ENCODE peak calls at places on chromosomes 2 and 18, in five cellular contexts. C is ovary, J is A549, A is Peyer's patch, P is body of pancreas. Y is an unnamed sample.

GRCh38 chr2:231674587-231675334 is 33.6 kb upstream of the PTMA start:
- DNase-seq in P (peak), A (peak), J (peak), C (peak), Y (peak)

GRCh38 chr2:233079473-233079877 is 19.3 kb downstream of the INPP5D start:
- DNase-seq in J (no peak), P (no peak), C (no peak), A (peak), Y (peak)

GRCh38 chr18:65659912-65660311 is 90.9 kb upstream of the CDH7 start:
- DNase-seq in J (peak), A (no peak), C (no peak), P (no peak), Y (no peak)

GRCh38 chr2:201403904-201404303 is 46.8 kb upstream of the FLACC1 start:
- DNase-seq in P (no peak), C (no peak), A (no peak), J (no peak), Y (no peak)

GRCh38 chr2:221312634-221313033 is 259.5 kb downstream of the EPHA4 start:
- DNase-seq in J (no peak), P (no peak), A (no peak), C (no peak), Y (no peak)

GRCh38 chr18:4789506-4789905 is 334.4 kb upstream of the DLGAP1 start:
- DNase-seq in J (no peak), A (no peak), C (no peak), P (no peak), Y (no peak)

GRCh38 chr18:28690836-28691835 is 514.2 kb upstream of the CDH2 start:
- DNase-seq in A (no peak), C (no peak), J (no peak), P (no peak), Y (no peak)

GRCh38 chr2:222087998-222088397 is 210.8 kb downstream of the PAX3 start:
- DNase-seq in J (no peak), A (no peak), P (no peak), C (no peak), Y (no peak)

GRCh38 chr2:138708682-138709241 is 71.4 kb downstream of the NXPH2 start:
- DNase-seq in J (no peak), C (peak), A (no peak), P (no peak), Y (no peak)

GRCh38 chr18:58691256-58691655 is 20.0 kb downstream of the MALT1 start:
- DNase-seq in C (no peak), J (no peak), P (no peak), A (no peak), Y (no peak)

GRCh38 chr2:216477283-216478035 is 21.2 kb upstream of the RPL37A start:
- DNase-seq in A (no peak), J (no peak), C (no peak), P (no peak), Y (no peak)

GRCh38 chr2:43210467-43211303 is 15.7 kb downstream of the ZFP36L2 start:
- DNase-seq in A (peak), P (no peak), C (peak), J (no peak), Y (peak)

GRCh38 chr18:77108001-77108692 is 24.4 kb downstream of the MBP start:
- DNase-seq in J (no peak), C (peak), P (no peak), A (peak), Y (peak)

GRCh38 chr2:96114903-96115581 is 1.3 kb downstream of the ADRA2B start:
- DNase-seq in J (no peak), P (no peak), A (no peak), C (no peak), Y (no peak)

GRCh38 chr2:120317180-120317533 is 28.8 kb upstream of the INHBB start:
- DNase-seq in A (no peak), J (no peak), P (no peak), C (no peak), Y (no peak)

GRCh38 chr2:38037757-38038615 is 38.0 kb downstream of the CYP1B1 start:
- DNase-seq in P (no peak), C (peak), J (no peak), A (no peak), Y (no peak)

GRCh38 chr18:7512326-7512725 is 54.8 kb upstream of the PTPRM start:
- DNase-seq in P (peak), J (no peak), A (no peak), C (no peak), Y (no peak)

GRCh38 chr2:59879700-59880131 is 673.7 kb downstream of the BCL11A start:
- DNase-seq in P (no peak), C (no peak), A (no peak), J (no peak), Y (no peak)

GRCh38 chr2:82501217-82501616 is 1957.9 kb downstream of the SUCLG1 start:
- DNase-seq in A (no peak), C (no peak), P (no peak), J (no peak), Y (no peak)

GRCh38 chr18:21167641-21168372 is 56.2 kb upstream of the ROCK1 start:
- DNase-seq in P (peak), C (no peak), J (peak), A (no peak), Y (peak)

GRCh38 chr2:218024336-218024735 is 21.5 kb upstream of the TNS1 start:
- DNase-seq in C (peak), A (no peak), J (no peak), P (peak), Y (peak)

GRCh38 chr2:150718280-150718679 is 230.8 kb upstream of the RND3 start:
- DNase-seq in A (no peak), J (no peak), C (no peak), P (no peak), Y (no peak)

GRCh38 chr2:109638807-109639206 is 24.6 kb downstream of the SOWAHC start:
- DNase-seq in C (no peak), P (peak), J (no peak), A (no peak), Y (no peak)

GRCh38 chr2:109637749-109638570 is 23.8 kb downstream of the SOWAHC start:
- DNase-seq in J (no peak), P (no peak), A (no peak), C (no peak), Y (no peak)

GRCh38 chr2:109633284-109633961 is 19.3 kb downstream of the SOWAHC start:
- DNase-seq in C (no peak), J (no peak), P (no peak), A (no peak), Y (no peak)

GRCh38 chr2:109636290-109636675 is 22.1 kb downstream of the SOWAHC start:
- DNase-seq in J (no peak), C (no peak), A (no peak), P (no peak), Y (no peak)

DNA sequence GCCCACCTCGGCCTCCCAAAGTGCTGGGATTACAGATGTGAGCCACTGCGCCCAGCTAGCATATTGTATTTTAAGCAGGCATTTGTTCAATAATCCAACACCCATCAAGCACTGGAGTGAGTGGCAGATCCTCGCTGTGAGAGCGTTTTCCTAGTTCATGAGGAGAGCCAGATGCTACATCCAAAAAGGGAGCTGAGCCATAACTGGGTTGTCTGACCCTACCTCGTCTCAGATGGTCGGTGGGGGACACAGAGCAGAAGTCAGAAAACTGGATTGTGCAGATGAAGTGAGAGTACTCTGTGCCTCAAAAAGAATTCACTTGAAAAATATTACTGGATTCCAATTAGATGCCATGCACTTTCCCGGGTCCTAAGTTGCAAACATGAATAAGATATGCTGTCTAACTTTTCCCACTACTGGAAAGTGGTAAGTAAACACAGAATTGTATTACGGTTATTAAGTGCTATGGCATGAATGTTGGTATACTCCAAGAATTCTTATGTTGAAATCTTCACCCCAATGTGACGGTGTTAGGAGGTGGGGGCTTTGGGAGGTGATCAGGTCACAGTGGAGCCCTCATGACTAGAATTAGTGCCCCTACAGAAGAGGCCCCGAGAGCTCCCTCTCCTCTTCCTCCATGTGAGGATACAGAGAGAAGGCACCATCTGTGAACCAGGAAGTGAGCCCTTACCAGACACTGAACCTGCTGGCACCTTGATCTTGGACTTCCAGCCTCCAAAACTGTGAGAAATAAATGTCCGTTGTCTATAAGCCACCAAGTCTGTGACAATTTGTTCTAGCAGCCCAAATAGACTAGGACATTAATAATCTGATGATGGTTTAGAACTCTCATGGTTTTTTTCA is 21.5 kb downstream of the SOWAHC start:
- DNase-seq in A (no peak), J (no peak), C (no peak), P (no peak), Y (no peak)
- H3K27ac ChIP-seq in A (no peak), J (no peak), C (no peak), P (no peak), Y (no peak)

DNA sequence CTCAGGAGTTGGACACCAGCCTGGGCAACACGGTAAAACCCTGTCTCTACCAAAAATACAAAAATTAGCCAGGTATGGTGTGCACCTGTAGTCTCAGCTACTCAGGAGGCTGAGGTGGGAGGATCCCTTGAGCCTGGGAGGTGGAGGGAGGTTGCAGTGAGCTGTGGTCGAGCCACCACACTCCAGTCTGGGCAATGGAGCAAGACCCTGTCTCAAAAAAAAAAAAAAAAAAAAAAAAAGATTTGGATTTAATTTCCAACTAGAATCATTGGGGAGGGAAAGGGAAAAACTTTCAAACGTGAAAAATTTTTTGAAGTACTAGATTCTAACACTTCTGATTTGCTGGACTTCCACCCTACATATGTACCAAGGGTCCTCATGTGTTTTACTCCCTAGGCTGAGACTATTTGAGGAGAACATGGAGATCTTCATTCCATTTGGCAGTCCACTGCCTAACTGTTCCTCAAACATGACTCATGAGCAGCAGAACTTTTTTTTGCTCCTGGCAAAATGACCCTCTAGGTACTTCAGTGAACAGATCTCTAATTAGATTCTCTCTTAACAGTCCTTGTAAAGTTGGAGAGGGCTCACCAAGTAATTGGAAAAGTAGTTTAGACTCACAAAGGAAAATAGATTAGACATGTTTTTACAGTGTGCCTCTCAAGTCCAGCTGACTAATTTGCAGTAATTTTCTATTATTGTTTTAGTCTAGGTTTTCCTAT is 267.6 kb downstream of the METTL4 start:
- DNase-seq in A (no peak), C (no peak), P (no peak), J (peak), Y (no peak)
- TF ChIP-seq POLR2A in A (no peak), C (no peak), P (no peak), J (no peak), Y (no peak)

GRCh38 chr18:48946329-48946835 is 4.4 kb downstream of the SMAD7 start:
- DNase-seq in A (no peak), C (no peak), P (peak), J (no peak), Y (peak)
- H3K27ac ChIP-seq in A (peak), C (peak), P (peak), J (peak), Y (peak)

GRCh38 chr2:29329899-29330298 is 214.7 kb downstream of the CLIP4 start:
- DNase-seq in C (no peak), A (no peak), J (no peak), P (no peak), Y (no peak)
- TF ChIP-seq POLR2A in C (no peak), A (no peak), J (no peak), P (no peak), Y (no peak)

DNA sequence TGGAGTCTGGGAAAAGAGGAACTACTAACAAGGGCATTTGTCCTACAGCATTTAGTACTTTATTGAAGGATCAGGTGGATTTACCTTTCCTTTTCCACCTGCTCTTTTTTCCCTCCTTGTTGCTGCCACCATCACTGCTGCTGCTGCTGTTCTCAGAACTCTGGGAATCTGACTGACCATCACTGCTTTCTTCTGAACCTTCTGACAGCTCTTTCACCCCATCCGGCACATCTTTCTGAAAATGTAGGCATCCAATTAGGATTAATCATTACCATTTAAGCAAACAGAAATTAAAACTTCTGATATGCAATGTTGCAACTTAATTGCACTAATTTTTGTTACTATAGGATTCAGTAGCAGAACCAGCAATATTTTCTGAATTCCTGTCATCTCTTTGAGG is 79.0 kb downstream of the ASXL2 start:
- DNase-seq in C (no peak), A (no peak), J (no peak), P (no peak), Y (no peak)
- H3K27ac ChIP-seq in C (no peak), A (no peak), J (no peak), P (no peak), Y (no peak)

DNA sequence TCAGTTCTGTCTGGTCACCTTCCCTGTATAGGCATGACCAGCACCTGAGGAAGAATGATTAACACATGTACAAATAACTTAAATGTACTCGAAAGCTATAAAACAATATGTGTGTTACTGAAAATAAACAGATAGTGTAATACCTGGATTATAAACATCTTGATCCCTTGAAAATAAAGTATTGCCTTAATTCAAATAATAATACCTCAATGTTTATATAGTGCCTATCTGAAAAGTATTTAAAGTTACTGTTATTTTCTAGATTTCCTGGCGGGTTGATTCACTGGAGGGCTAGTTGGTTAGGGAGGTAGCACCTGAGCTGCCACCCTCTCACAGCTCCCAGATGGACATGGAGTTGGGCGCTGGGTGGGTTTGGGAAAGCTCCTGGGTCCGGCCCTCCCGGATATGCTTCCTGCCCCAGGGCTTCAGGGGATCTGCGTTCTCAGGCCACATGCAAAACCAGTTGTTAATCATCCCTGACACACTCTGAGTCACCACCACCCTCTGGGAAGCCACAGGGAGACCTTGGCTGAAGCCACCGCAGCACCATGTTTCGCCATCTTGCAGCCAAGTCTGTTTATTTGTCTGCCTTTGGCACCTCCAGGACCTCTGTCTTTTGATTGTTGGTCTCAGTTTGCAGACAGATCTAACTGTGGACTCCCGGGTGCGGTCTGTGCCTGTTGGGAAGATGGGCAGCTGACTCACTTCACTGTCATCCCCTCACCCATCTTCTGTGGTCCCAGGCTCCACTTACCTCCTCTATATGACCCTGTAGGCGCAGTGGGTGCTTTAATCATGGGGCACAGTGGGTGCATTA is 35.3 kb downstream of the RAB31 start:
- DNase-seq in A (no peak), P (peak), J (peak), C (no peak), Y (no peak)
- TF ChIP-seq POLR2A in A (no peak), P (no peak), J (no peak), C (no peak), Y (no peak)

GRCh38 chr2:88892788-88893187 is 201.3 kb downstream of the RPIA start:
- DNase-seq in A (no peak), C (no peak), P (no peak), J (no peak), Y (no peak)
- H3K27ac ChIP-seq in A (no peak), C (no peak), P (no peak), J (no peak), Y (no peak)

GRCh38 chr2:10036095-10036879 is 7.1 kb upstream of the KLF11 start:
- DNase-seq in J (peak), A (no peak), C (peak), P (peak), Y (peak)
- TF ChIP-seq POLR2A in J (no peak), A (no peak), C (no peak), P (no peak), Y (no peak)

Y was measured in transverse colon.